ENCODE peak calls at places on chromosomes 5 and 9, in six cellular contexts. N, D, Q, F, U and E are unnamed samples.

GRCh38 chr9:93254061-93254481 is 70.1 kb downstream of the WNK2 start:
- DNase-seq in D (no peak), F (no peak), Q (no peak), N (peak; percentile 38), U (no peak), E (no peak)

GRCh38 chr5:14871084-14871572 is 450 bp downstream of the ANKH start:
- DNase-seq in Q (peak; percentile 20), N (peak; percentile 68), U (no peak), D (no peak), F (peak; percentile 30), E (no peak)

GRCh38 chr9:96100385-96100978 is 201.5 kb downstream of the HSD17B3 start:
- DNase-seq in U (no peak), F (peak; percentile 30), D (no peak), Q (no peak), N (no peak), E (no peak)

GRCh38 chr9:127566351-127567001 is 45.6 kb upstream of the STXBP1 start:
- DNase-seq in D (no peak), F (no peak), U (no peak), Q (no peak), N (no peak), E (peak; percentile 58)

GRCh38 chr5:153463806-153464205 is 26.7 kb upstream of the GRIA1 start:
- DNase-seq in D (no peak), N (no peak), Q (no peak), F (no peak), U (no peak), E (no peak)

GRCh38 chr5:122581629-122582028 is 193.3 kb upstream of the SNX2 start:
- DNase-seq in Q (no peak), U (no peak), F (no peak), D (no peak), N (no peak), E (no peak)

GRCh38 chr9:111944467-111944866 is 47.9 kb downstream of the UGCG start:
- DNase-seq in F (no peak), U (no peak), Q (no peak), D (no peak), N (no peak), E (no peak)

GRCh38 chr5:167652690-167653089 is 638.8 kb upstream of the WWC1 start:
- DNase-seq in N (no peak), D (no peak), U (no peak), F (no peak), Q (no peak), E (no peak)

GRCh38 chr9:136305822-136306690 is 2.2 kb upstream of the CCDC187 start:
- DNase-seq in N (no peak), U (no peak), F (no peak), Q (no peak), D (no peak), E (no peak)

GRCh38 chr5:1343315-1343751 is 1.6 kb downstream of the CLPTM1L start:
- DNase-seq in N (no peak), F (no peak), D (no peak), Q (no peak), U (no peak), E (peak; percentile 39)

GRCh38 chr9:89745601-89746376 is 141.0 kb downstream of the GADD45G start:
- DNase-seq in D (no peak), N (no peak), F (no peak), U (no peak), Q (no peak), E (no peak)

GRCh38 chr5:123344819-123345426 is 78.3 kb downstream of the CEP120 start:
- DNase-seq in D (no peak), N (no peak), F (peak; percentile 76), Q (no peak), U (no peak), E (no peak)

GRCh38 chr5:8813180-8813579 is 732.7 kb downstream of the SEMA5A start:
- DNase-seq in N (no peak), Q (no peak), U (no peak), D (no peak), F (no peak), E (no peak)

GRCh38 chr5:175572922-175573321 is 84.9 kb upstream of the HRH2 start:
- DNase-seq in N (no peak), Q (no peak), U (no peak), D (no peak), F (no peak), E (no peak)

GRCh38 chr5:126808619-126809018 is 31.7 kb downstream of the LMNB1 start:
- DNase-seq in N (no peak), Q (no peak), D (no peak), U (no peak), F (peak; percentile 35), E (no peak)

GRCh38 chr5:126809932-126810331 is 33.0 kb downstream of the LMNB1 start:
- DNase-seq in U (no peak), Q (no peak), F (no peak), D (no peak), N (no peak), E (no peak)

GRCh38 chr5:126812199-126812570 is 35.2 kb downstream of the LMNB1 start:
- DNase-seq in Q (no peak), F (no peak), D (no peak), N (no peak), U (no peak), E (no peak)

GRCh38 chr5:126810983-126811382 is 34.0 kb downstream of the LMNB1 start:
- DNase-seq in U (no peak), F (no peak), D (no peak), N (no peak), Q (no peak), E (no peak)

GRCh38 chr5:126811515-126812198 is 34.7 kb downstream of the LMNB1 start:
- DNase-seq in D (no peak), F (no peak), U (no peak), N (no peak), Q (no peak), E (no peak)
- TF ChIP-seq POLR2AphosphoS5 in D (no peak), F (no peak), U (no peak), N (no peak), Q (no peak), E (no peak)

DNA sequence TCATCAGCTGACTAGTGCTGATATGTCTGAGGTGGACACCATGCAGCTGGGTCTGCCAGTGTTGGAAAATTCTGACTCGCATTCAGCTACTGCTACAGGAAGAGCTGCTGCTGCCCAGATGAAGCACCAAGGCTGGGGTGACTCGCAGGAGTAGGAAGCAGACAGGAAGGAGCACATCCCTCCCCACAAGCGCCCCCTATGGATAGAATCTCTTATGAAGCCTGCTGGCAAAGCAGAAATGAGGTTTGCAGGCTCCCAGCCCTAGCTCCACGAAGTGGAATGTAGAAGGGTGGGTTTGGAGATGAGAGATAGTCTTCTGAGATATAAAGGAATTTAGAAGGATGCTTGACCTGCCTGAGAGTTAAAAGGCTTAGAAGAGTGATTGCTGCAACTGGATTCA is 443.0 kb downstream of the ACTL7B start:
- DNase-seq in F (peak; percentile 93), D (no peak), Q (no peak), U (no peak), N (no peak), E (no peak)
- TF ChIP-seq POLR2AphosphoS5 in F (no peak), D (no peak), Q (no peak), U (no peak), N (no peak), E (no peak)

DNA sequence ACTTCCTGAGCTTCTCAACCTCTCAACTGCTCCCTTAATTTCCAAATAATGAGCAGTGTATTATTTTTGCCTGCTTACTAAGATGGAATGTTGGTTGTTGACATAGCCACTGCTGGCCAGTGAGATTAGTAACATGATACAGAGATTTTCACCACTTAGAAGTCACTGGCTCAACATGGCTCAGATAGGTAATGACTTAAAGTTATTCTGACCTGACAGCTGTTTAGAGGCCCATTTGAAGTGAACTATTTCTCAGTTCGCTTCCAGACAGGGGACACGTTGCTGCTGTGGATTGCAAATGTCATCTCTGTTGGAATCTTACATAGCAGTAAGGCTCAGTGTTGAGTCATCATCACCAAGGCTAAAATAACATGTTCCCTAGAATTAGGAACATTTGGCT is 490.2 kb downstream of the TLE4 start:
- DNase-seq in D (no peak), F (no peak), U (no peak), N (peak; percentile 75), Q (no peak), E (no peak)
- TF ChIP-seq POLR2AphosphoS5 in D (no peak), F (no peak), U (no peak), N (peak; percentile 59), Q (no peak), E (peak; percentile 53)

DNA sequence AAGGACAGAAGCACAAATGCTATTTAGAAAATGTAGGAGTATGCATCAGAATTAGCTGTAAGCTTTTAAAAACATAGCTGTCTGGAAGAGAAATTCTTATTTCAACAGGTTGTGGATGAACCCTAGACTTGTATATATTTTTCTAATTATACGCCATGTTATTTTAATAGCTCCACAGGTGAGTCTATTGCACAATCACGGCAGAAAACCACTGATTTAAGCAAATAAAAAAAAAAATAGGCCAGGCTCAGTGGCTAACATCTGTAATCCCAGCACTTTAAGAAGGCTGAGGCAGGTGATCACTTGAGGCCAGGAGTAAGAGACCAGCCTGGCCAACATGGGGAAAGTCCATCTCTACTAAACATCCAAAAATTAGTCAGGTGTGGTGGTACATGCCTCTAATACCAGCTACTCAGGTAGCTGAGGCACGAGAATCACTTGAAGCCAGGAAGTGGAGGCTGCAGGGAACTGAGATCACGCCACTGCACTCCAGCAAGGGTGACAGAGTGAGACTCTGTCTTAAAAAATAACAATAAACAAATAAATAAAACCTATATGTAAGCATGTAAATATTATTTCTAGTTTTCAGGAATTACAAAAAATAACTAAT is 11.7 kb downstream of the TRIM23 start:
- DNase-seq in F (no peak), N (no peak), Q (no peak), D (no peak), U (no peak), E (no peak)
- TF ChIP-seq POLR2AphosphoS5 in F (no peak), N (no peak), Q (no peak), D (no peak), U (no peak), E (no peak)

GRCh38 chr5:157108961-157109360 is at the start of gene HAVCR2:
- DNase-seq in N (no peak), F (no peak), U (no peak), Q (peak; percentile 26), D (no peak), E (peak; percentile 39)
- TF ChIP-seq POLR2AphosphoS5 in N (no peak), F (no peak), U (no peak), Q (no peak), D (no peak), E (peak; percentile 45)

DNA sequence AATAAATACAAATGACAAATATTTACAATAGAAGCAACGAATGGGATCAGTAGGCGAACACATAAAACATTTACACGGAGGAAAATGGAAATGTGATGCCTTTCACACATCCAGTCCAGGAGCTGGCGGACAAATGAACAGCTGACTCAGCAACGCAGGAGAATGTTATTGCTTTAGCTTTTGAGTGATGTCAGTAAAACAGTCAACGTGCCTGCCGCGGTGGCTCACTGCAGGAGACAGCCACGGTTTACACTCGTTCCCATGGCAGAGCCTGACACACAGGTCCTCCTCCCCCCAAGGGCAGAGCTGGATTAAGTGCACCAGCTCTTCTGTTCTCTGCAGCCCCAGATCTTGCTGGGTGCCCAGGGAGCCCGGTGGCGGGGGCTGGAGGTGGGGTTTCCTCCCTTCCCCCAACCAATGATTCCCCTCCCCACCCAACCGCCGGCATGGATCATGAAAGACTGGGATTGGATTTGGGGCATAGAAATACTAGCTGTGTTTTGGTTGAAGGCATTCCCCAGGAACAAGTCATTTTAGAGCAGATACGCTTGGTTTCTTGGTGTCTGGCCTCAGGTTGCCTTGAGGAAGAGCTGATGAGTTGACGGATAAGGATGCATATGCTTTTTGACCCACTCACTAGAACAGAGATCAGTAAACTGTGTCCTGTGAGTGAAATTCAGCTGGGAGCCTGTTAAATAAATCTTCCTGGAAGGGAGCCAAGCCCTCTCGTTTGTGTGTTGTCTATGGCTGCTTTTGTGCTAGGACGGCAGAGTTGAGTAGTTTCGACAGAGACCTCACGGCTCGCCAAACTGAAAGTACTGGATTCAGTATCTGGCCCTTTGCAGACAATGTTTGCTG is 12.5 kb downstream of the STC2 start:
- DNase-seq in N (peak; percentile 86), F (peak; percentile 53), D (no peak), U (no peak), Q (no peak), E (no peak)
- TF ChIP-seq POLR2AphosphoS5 in N (peak; percentile 20), F (peak; percentile 69), D (no peak), U (peak; percentile 80), Q (no peak), E (no peak)